ENCODE peak calls at places on chromosomes 5 and 9, in four cellular contexts. W is NB4, N is AG09309, I is cardiac fibroblast. Q is an unnamed sample.

GRCh38 chr9:99753436-99753835 is 68.2 kb upstream of the NR4A3 start:
- DNase-seq in W (no peak), N (no peak), I (no peak), Q (peak)

GRCh38 chr5:1211701-1212100 is 10.3 kb downstream of the SLC6A19 start:
- DNase-seq in N (no peak), I (no peak), W (no peak), Q (no peak)

GRCh38 chr5:29508131-29508530 is 1685.4 kb upstream of the CDH6 start:
- DNase-seq in I (no peak), N (no peak), W (no peak), Q (no peak)

GRCh38 chr9:107336718-107337360 is 53.8 kb downstream of the RAD23B start:
- DNase-seq in W (no peak), N (peak), I (peak), Q (peak)

GRCh38 chr5:56350595-56351170 is 117.6 kb upstream of the ANKRD55 start:
- DNase-seq in N (peak), W (peak), I (peak), Q (peak)

GRCh38 chr9:2053883-2054845 is 39.0 kb downstream of the SMARCA2 start:
- DNase-seq in I (peak), W (peak), N (peak), Q (no peak)

GRCh38 chr5:84425365-84425764 is 40.7 kb upstream of the EDIL3 start:
- DNase-seq in N (no peak), W (no peak), I (no peak), Q (no peak)

GRCh38 chr9:132193227-132194110 is 31.6 kb downstream of the NTNG2 start:
- DNase-seq in W (no peak), N (no peak), I (no peak), Q (no peak)

GRCh38 chr9:123119566-123119965 is 86.1 kb downstream of the GPR21 start:
- DNase-seq in I (peak), N (no peak), W (no peak), Q (no peak)

GRCh38 chr5:10832987-10833386 is 72.0 kb upstream of the DAP start:
- DNase-seq in I (no peak), N (no peak), W (no peak), Q (no peak)

GRCh38 chr5:104016650-104017049 is 454.1 kb upstream of the NUDT12 start:
- DNase-seq in N (peak), I (no peak), W (no peak), Q (peak)

GRCh38 chr5:154359222-154359583 is 86.6 kb upstream of the SAP30L start:
- DNase-seq in N (no peak), W (no peak), I (no peak), Q (no peak)

GRCh38 chr5:149177911-149178565 is 36.7 kb downstream of the ABLIM3 start:
- DNase-seq in N (no peak), I (peak), W (no peak), Q (no peak)

GRCh38 chr5:172775326-172776234 is 4.6 kb upstream of the DUSP1 start:
- DNase-seq in I (peak), N (peak), W (peak), Q (peak)

GRCh38 chr5:115487168-115487567 is 57.4 kb downstream of the FEM1C start:
- DNase-seq in I (no peak), N (no peak), W (peak), Q (no peak)

GRCh38 chr5:61264273-61264661 is 67.8 kb upstream of the ZSWIM6 start:
- DNase-seq in N (no peak), W (no peak), I (no peak), Q (no peak)

GRCh38 chr9:79489241-79490000 is 82.3 kb upstream of the TLE4 start:
- DNase-seq in I (peak), W (peak), N (no peak), Q (peak)

GRCh38 chr5:140324041-140324833 is 21.3 kb upstream of the PFDN1 start:
- DNase-seq in N (no peak), I (no peak), W (peak), Q (peak)

GRCh38 chr5:74316064-74316586 is 324.4 kb downstream of the ENC1 start:
- DNase-seq in I (peak), W (no peak), N (peak), Q (peak)

GRCh38 chr5:149397530-149397929 is 18.4 kb upstream of the IL17B start:
- DNase-seq in I (peak), W (peak), N (peak), Q (no peak)

GRCh38 chr9:107390319-107390718 is 99.2 kb downstream of the KLF4 start:
- DNase-seq in I (no peak), W (no peak), N (no peak), Q (peak)

GRCh38 chr9:88502552-88503034 is 32.4 kb upstream of the NXNL2 start:
- DNase-seq in N (no peak), I (no peak), W (no peak), Q (no peak)

GRCh38 chr5:55582256-55582655 is 47.5 kb upstream of the PLPP1 start:
- DNase-seq in I (no peak), N (no peak), W (no peak), Q (no peak)

GRCh38 chr5:122312670-122312988 is 592 bp downstream of the SNCAIP start:
- DNase-seq in I (peak), N (no peak), W (no peak), Q (peak)

GRCh38 chr5:36040651-36041536 is 25.8 kb downstream of the UGT3A2 start:
- DNase-seq in N (no peak), I (no peak), W (no peak), Q (no peak)

GRCh38 chr5:159908201-159908940 is 7.9 kb upstream of the ADRA1B start:
- DNase-seq in I (peak), W (no peak), N (no peak), Q (peak)

GRCh38 chr5:91219803-91220371 is 163.2 kb downstream of the ARRDC3 start:
- DNase-seq in N (peak), W (peak), I (peak), Q (peak)

GRCh38 chr5:157024213-157024959 is 34.5 kb downstream of the HAVCR1 start:
- DNase-seq in W (no peak), I (no peak), N (no peak), Q (no peak)

GRCh38 chr9:125991886-125992529 is 244.8 kb downstream of the PBX3 start:
- DNase-seq in W (no peak), N (no peak), I (no peak), Q (no peak)

GRCh38 chr5:66840527-66841013 is 244.4 kb downstream of the MAST4 start:
- DNase-seq in W (peak), N (no peak), I (no peak), Q (peak)

GRCh38 chr5:150599917-150600511 is 40.4 kb upstream of the SYNPO start:
- DNase-seq in W (no peak), N (no peak), I (peak), Q (peak)

GRCh38 chr9:30967484-30967883 is 1417.0 kb upstream of the ACO1 start:
- DNase-seq in N (no peak), I (no peak), W (no peak), Q (peak)

GRCh38 chr9:133928248-133928764 is 63.8 kb downstream of the VAV2 start:
- DNase-seq in I (no peak), N (no peak), W (no peak), Q (no peak)

DNA sequence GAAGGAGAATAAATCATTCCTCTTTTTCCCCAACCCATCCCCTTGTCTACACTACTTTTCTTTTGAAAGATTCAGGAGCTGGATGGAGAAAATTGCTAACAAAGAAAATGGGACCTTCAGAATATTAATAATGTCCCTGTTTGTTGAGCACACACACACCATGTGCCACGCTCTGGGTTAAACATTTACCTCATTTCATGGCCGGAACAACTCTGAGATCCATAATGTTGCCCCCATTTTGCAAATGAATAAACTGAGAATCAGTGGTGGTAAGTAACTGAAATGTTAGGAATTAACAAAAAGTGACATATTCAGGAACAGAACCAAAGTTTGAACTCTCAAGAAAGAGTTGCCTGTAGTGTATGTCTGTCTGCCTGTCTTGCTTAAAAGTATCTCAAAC is 51.5 kb upstream of the SMAD5 start:
- DNase-seq in N (no peak), I (no peak), W (no peak), Q (no peak)
- H3K4me3 ChIP-seq in N (no peak), I (peak), W (no peak), Q (no peak)

GRCh38 chr9:127897194-127897692 is 2.2 kb downstream of the ST6GALNAC6 start:
- DNase-seq in W (peak), N (no peak), I (peak), Q (no peak)
- TF ChIP-seq CTCF in W (no peak), N (no peak), I (no peak), Q (no peak)

GRCh38 chr9:90517103-90517502 is 125.5 kb downstream of the DIRAS2 start:
- DNase-seq in W (no peak), N (no peak), I (no peak), Q (peak)
- H3K4me3 ChIP-seq in W (no peak), N (no peak), I (no peak), Q (no peak)

GRCh38 chr9:73165911-73166310 is 14.2 kb downstream of the ANXA1 start:
- DNase-seq in N (no peak), W (no peak), I (no peak), Q (peak)

GRCh38 chr9:73158723-73159122 is 7.1 kb downstream of the ANXA1 start:
- DNase-seq in N (no peak), I (no peak), W (no peak), Q (peak)

GRCh38 chr9:73166453-73166852 is 14.8 kb downstream of the ANXA1 start:
- DNase-seq in N (no peak), W (no peak), I (no peak), Q (peak)

GRCh38 chr9:73167614-73168013 is 15.9 kb downstream of the ANXA1 start:
- DNase-seq in I (no peak), N (no peak), W (no peak), Q (no peak)

GRCh38 chr9:73162987-73163763 is 11.5 kb downstream of the ANXA1 start:
- DNase-seq in I (no peak), W (no peak), N (no peak), Q (peak)
- TF ChIP-seq CTCF in I (no peak), W (no peak), N (no peak), Q (no peak)

Q was measured in epithelial cell of esophagus.